ENCODE peak calls at places on chromosome 2, in eight cellular contexts. One of them, this sample, is unnamed.

GRCh38 chr2:177602611-177603164 is 210.1 kb downstream of the AGPS start:
- DNase-seq in hepatocyte: no peak
- DNase-seq in lung: no peak
- DNase-seq in Panc1: no peak
- DNase-seq in right lobe of liver: no peak
- DNase-seq in HFF-Myc: no peak
- DNase-seq in kidney epithelial cell: no peak
- DNase-seq in BJ: no peak
- DNase-seq in this sample: no peak

GRCh38 chr2:233698740-233699139 is 6.0 kb downstream of the UGT1A6 start:
- DNase-seq in hepatocyte: no peak
- DNase-seq in lung: no peak
- DNase-seq in Panc1: no peak
- DNase-seq in right lobe of liver: no peak
- DNase-seq in HFF-Myc: no peak
- DNase-seq in kidney epithelial cell: no peak
- DNase-seq in BJ: no peak
- DNase-seq in this sample: no peak

GRCh38 chr2:101294861-101295260 is 13.6 kb downstream of the RNF149 start:
- DNase-seq in hepatocyte: no peak
- DNase-seq in lung: no peak
- DNase-seq in Panc1: no peak
- DNase-seq in right lobe of liver: no peak
- DNase-seq in HFF-Myc: no peak
- DNase-seq in kidney epithelial cell: no peak
- DNase-seq in BJ: no peak
- DNase-seq in this sample: no peak

GRCh38 chr2:159073256-159073655 is 104.8 kb downstream of the TANC1 start:
- DNase-seq in hepatocyte: no peak
- DNase-seq in lung: no peak
- DNase-seq in Panc1: no peak
- DNase-seq in right lobe of liver: no peak
- DNase-seq in HFF-Myc: no peak
- DNase-seq in kidney epithelial cell: peak
- DNase-seq in BJ: no peak
- DNase-seq in this sample: no peak

GRCh38 chr2:121897335-121897970 is 142.0 kb downstream of the TSN start:
- DNase-seq in hepatocyte: peak
- DNase-seq in lung: no peak
- DNase-seq in Panc1: no peak
- DNase-seq in right lobe of liver: no peak
- DNase-seq in HFF-Myc: no peak
- DNase-seq in kidney epithelial cell: no peak
- DNase-seq in BJ: no peak
- DNase-seq in this sample: peak

GRCh38 chr2:10266133-10266620 is 36.5 kb upstream of the HPCAL1 start:
- DNase-seq in hepatocyte: no peak
- DNase-seq in lung: no peak
- DNase-seq in Panc1: no peak
- DNase-seq in right lobe of liver: no peak
- DNase-seq in HFF-Myc: no peak
- DNase-seq in kidney epithelial cell: no peak
- DNase-seq in BJ: no peak
- DNase-seq in this sample: peak

GRCh38 chr2:63545023-63545422 is 43.3 kb downstream of the WDPCP start:
- DNase-seq in hepatocyte: no peak
- DNase-seq in lung: no peak
- DNase-seq in Panc1: no peak
- DNase-seq in right lobe of liver: no peak
- DNase-seq in HFF-Myc: no peak
- DNase-seq in kidney epithelial cell: no peak
- DNase-seq in BJ: no peak
- DNase-seq in this sample: no peak

GRCh38 chr2:61415265-61415664 is 55.6 kb downstream of the USP34 start:
- DNase-seq in hepatocyte: no peak
- DNase-seq in lung: no peak
- DNase-seq in Panc1: no peak
- DNase-seq in right lobe of liver: no peak
- DNase-seq in HFF-Myc: no peak
- DNase-seq in kidney epithelial cell: no peak
- DNase-seq in BJ: no peak
- DNase-seq in this sample: no peak

GRCh38 chr2:67993329-67993728 is 69.5 kb downstream of the C1D start:
- DNase-seq in hepatocyte: no peak
- DNase-seq in lung: no peak
- DNase-seq in Panc1: no peak
- DNase-seq in right lobe of liver: no peak
- DNase-seq in HFF-Myc: no peak
- DNase-seq in kidney epithelial cell: no peak
- DNase-seq in BJ: no peak
- DNase-seq in this sample: no peak

GRCh38 chr2:85769236-85769986 is 15.6 kb downstream of the ATOH8 start:
- DNase-seq in hepatocyte: no peak
- DNase-seq in lung: no peak
- DNase-seq in Panc1: no peak
- DNase-seq in right lobe of liver: peak
- DNase-seq in HFF-Myc: no peak
- DNase-seq in kidney epithelial cell: no peak
- DNase-seq in BJ: no peak
- DNase-seq in this sample: no peak

GRCh38 chr2:85770786-85771409 is 17.1 kb downstream of the ATOH8 start:
- DNase-seq in hepatocyte: no peak
- DNase-seq in lung: no peak
- DNase-seq in Panc1: no peak
- DNase-seq in right lobe of liver: peak
- DNase-seq in HFF-Myc: no peak
- DNase-seq in kidney epithelial cell: no peak
- DNase-seq in BJ: no peak
- DNase-seq in this sample: no peak

GRCh38 chr2:85770369-85770768 is 16.6 kb downstream of the ATOH8 start:
- DNase-seq in hepatocyte: no peak
- DNase-seq in lung: no peak
- DNase-seq in Panc1: no peak
- DNase-seq in right lobe of liver: peak
- DNase-seq in HFF-Myc: no peak
- DNase-seq in kidney epithelial cell: no peak
- DNase-seq in BJ: no peak
- DNase-seq in this sample: peak

GRCh38 chr2:85768713-85769112 is 14.9 kb downstream of the ATOH8 start:
- DNase-seq in hepatocyte: peak
- DNase-seq in lung: no peak
- DNase-seq in Panc1: no peak
- DNase-seq in right lobe of liver: peak
- DNase-seq in HFF-Myc: no peak
- DNase-seq in kidney epithelial cell: no peak
- DNase-seq in BJ: no peak
- DNase-seq in this sample: no peak

DNA sequence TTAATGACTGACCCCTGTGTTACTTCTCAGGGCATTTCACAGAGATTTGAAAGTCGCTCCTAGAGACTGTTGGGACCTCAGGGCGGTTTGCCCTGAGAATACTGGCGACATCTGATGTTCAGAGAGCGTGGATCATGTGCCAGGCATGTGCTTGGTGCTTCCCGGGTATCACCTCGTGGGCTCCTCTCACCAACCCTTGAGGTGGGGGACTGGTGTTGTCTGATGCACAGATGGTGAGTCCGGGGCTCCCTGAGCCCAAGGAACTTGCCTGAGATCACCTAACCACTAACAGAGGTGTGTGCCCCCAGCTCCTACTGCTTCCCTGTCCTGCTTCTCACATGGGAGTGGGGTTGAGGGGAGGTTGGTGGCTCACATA is 16.2 kb downstream of the ATOH8 start:
- DNase-seq in hepatocyte: no peak
- DNase-seq in lung: no peak
- DNase-seq in Panc1: no peak
- DNase-seq in right lobe of liver: peak
- DNase-seq in HFF-Myc: no peak
- DNase-seq in kidney epithelial cell: no peak
- DNase-seq in BJ: no peak
- DNase-seq in this sample: no peak
- TF ChIP-seq CTCF in hepatocyte: peak
- TF ChIP-seq CTCF in lung: no peak
- TF ChIP-seq CTCF in Panc1: no peak
- TF ChIP-seq CTCF in right lobe of liver: no peak
- TF ChIP-seq CTCF in HFF-Myc: no peak
- TF ChIP-seq CTCF in kidney epithelial cell: no peak
- TF ChIP-seq CTCF in BJ: no peak
- TF ChIP-seq CTCF in this sample: no peak

GRCh38 chr2:20050712-20051517 is 513 bp downstream of the LAPTM4A start:
- DNase-seq in hepatocyte: peak
- DNase-seq in lung: peak
- DNase-seq in Panc1: peak
- DNase-seq in right lobe of liver: peak
- DNase-seq in HFF-Myc: peak
- DNase-seq in kidney epithelial cell: no peak
- DNase-seq in BJ: no peak
- DNase-seq in this sample: peak

GRCh38 chr2:20050104-20050711 is 1.2 kb downstream of the LAPTM4A start:
- DNase-seq in hepatocyte: peak
- DNase-seq in lung: no peak
- DNase-seq in Panc1: no peak
- DNase-seq in right lobe of liver: no peak
- DNase-seq in HFF-Myc: no peak
- DNase-seq in kidney epithelial cell: no peak
- DNase-seq in BJ: no peak
- DNase-seq in this sample: peak

GRCh38 chr2:20052229-20052871 is 922 bp upstream of the LAPTM4A start:
- DNase-seq in hepatocyte: peak
- DNase-seq in lung: no peak
- DNase-seq in Panc1: peak
- DNase-seq in right lobe of liver: no peak
- DNase-seq in HFF-Myc: no peak
- DNase-seq in kidney epithelial cell: no peak
- DNase-seq in BJ: no peak
- DNase-seq in this sample: peak

GRCh38 chr2:20051518-20052228 is at the start of gene LAPTM4A:
- DNase-seq in hepatocyte: peak
- DNase-seq in lung: peak
- DNase-seq in Panc1: peak
- DNase-seq in right lobe of liver: peak
- DNase-seq in HFF-Myc: peak
- DNase-seq in kidney epithelial cell: peak
- DNase-seq in BJ: peak
- DNase-seq in this sample: peak

GRCh38 chr2:20052872-20053281 is 1.4 kb upstream of the LAPTM4A start:
- DNase-seq in hepatocyte: peak
- DNase-seq in lung: peak
- DNase-seq in Panc1: no peak
- DNase-seq in right lobe of liver: no peak
- DNase-seq in HFF-Myc: peak
- DNase-seq in kidney epithelial cell: no peak
- DNase-seq in BJ: no peak
- DNase-seq in this sample: peak
- H3K4me3 ChIP-seq in hepatocyte: peak
- H3K4me3 ChIP-seq in lung: no peak
- H3K4me3 ChIP-seq in Panc1: peak
- H3K4me3 ChIP-seq in right lobe of liver: peak
- H3K4me3 ChIP-seq in HFF-Myc: peak
- H3K4me3 ChIP-seq in kidney epithelial cell: peak
- H3K4me3 ChIP-seq in BJ: peak
- H3K4me3 ChIP-seq in this sample: peak

GRCh38 chr2:106701134-106701994 is 184.6 kb downstream of the ST6GAL2 start:
- DNase-seq in hepatocyte: no peak
- DNase-seq in lung: no peak
- DNase-seq in Panc1: no peak
- DNase-seq in right lobe of liver: no peak
- DNase-seq in HFF-Myc: no peak
- DNase-seq in kidney epithelial cell: no peak
- DNase-seq in BJ: no peak
- DNase-seq in this sample: no peak
- TF ChIP-seq CTCF in hepatocyte: no peak
- TF ChIP-seq CTCF in lung: no peak
- TF ChIP-seq CTCF in Panc1: no peak
- TF ChIP-seq CTCF in right lobe of liver: no peak
- TF ChIP-seq CTCF in HFF-Myc: no peak
- TF ChIP-seq CTCF in kidney epithelial cell: no peak
- TF ChIP-seq CTCF in BJ: no peak
- TF ChIP-seq CTCF in this sample: no peak

DNA sequence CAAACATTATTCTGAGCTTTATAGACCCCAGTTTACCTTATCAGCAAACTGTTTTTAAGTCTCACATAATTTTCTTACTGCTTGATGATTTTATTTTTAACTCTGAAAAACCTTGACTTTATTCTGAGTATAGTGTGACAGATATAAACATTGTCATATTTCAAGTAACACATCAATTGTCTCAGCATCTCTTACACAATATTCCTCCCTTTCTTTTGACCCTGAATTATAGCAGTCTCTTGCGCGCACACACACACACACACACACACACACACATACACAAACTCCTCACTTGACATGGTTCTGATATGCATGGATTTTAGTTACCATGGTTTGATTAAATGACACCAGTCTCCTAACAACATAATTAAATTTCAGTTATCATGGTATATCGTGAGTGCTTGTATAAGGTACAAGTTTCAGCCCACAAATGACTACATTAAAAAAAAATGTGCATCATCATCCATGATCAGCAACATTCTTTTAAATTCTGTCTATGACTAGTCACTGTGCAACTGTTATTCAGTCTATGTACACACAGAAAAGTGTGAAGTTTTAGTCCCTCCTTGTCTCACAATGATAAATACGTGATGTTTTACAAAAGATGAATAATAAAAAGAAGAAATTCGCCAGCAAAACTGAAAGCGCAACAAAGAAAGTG is 39.5 kb upstream of the TACR1 start:
- DNase-seq in hepatocyte: no peak
- DNase-seq in lung: no peak
- DNase-seq in Panc1: peak
- DNase-seq in right lobe of liver: no peak
- DNase-seq in HFF-Myc: no peak
- DNase-seq in kidney epithelial cell: no peak
- DNase-seq in BJ: peak
- DNase-seq in this sample: peak
- H3K4me3 ChIP-seq in hepatocyte: no peak
- H3K4me3 ChIP-seq in lung: no peak
- H3K4me3 ChIP-seq in Panc1: no peak
- H3K4me3 ChIP-seq in right lobe of liver: no peak
- H3K4me3 ChIP-seq in HFF-Myc: no peak
- H3K4me3 ChIP-seq in kidney epithelial cell: no peak
- H3K4me3 ChIP-seq in BJ: no peak
- H3K4me3 ChIP-seq in this sample: no peak